ENCODE peak calls at places on chromosomes 1 and 21, in seven cellular contexts. One of them, this sample, is unnamed.

GRCh38 chr1:116934586-116935207 is 25.0 kb downstream of the PTGFRN start:
- DNase-seq in type B pancreatic cell: no peak
- DNase-seq in effector CD4-positive, alpha-beta T cell: no peak
- DNase-seq in fibroblast of lung: no peak
- DNase-seq in fibroblast of pulmonary artery: peak
- DNase-seq in fibroblast of villous mesenchyme: peak
- DNase-seq in IMR-90: no peak
- DNase-seq in this sample: peak

GRCh38 chr21:17371470-17371869 is 141.4 kb upstream of the CXADR start:
- DNase-seq in type B pancreatic cell: no peak
- DNase-seq in effector CD4-positive, alpha-beta T cell: no peak
- DNase-seq in fibroblast of lung: peak
- DNase-seq in fibroblast of pulmonary artery: peak
- DNase-seq in fibroblast of villous mesenchyme: peak
- DNase-seq in IMR-90: peak
- DNase-seq in this sample: peak

GRCh38 chr1:200172311-200172710 is 144.8 kb downstream of the NR5A2 start:
- DNase-seq in type B pancreatic cell: no peak
- DNase-seq in effector CD4-positive, alpha-beta T cell: no peak
- DNase-seq in fibroblast of lung: peak
- DNase-seq in fibroblast of pulmonary artery: no peak
- DNase-seq in fibroblast of villous mesenchyme: no peak
- DNase-seq in IMR-90: peak
- DNase-seq in this sample: no peak

GRCh38 chr1:75067975-75068374 is 66.2 kb upstream of the LHX8 start:
- DNase-seq in type B pancreatic cell: no peak
- DNase-seq in effector CD4-positive, alpha-beta T cell: no peak
- DNase-seq in fibroblast of lung: no peak
- DNase-seq in fibroblast of pulmonary artery: no peak
- DNase-seq in fibroblast of villous mesenchyme: no peak
- DNase-seq in IMR-90: no peak
- DNase-seq in this sample: no peak

GRCh38 chr1:67355745-67356424 is 48.2 kb downstream of the IL12RB2 start:
- DNase-seq in type B pancreatic cell: no peak
- DNase-seq in effector CD4-positive, alpha-beta T cell: no peak
- DNase-seq in fibroblast of lung: peak
- DNase-seq in fibroblast of pulmonary artery: peak
- DNase-seq in fibroblast of villous mesenchyme: peak
- DNase-seq in IMR-90: peak
- DNase-seq in this sample: peak

GRCh38 chr1:110542730-110543129 is 23.8 kb upstream of the KCNA10 start:
- DNase-seq in type B pancreatic cell: no peak
- DNase-seq in effector CD4-positive, alpha-beta T cell: no peak
- DNase-seq in fibroblast of lung: peak
- DNase-seq in fibroblast of pulmonary artery: peak
- DNase-seq in fibroblast of villous mesenchyme: peak
- DNase-seq in IMR-90: peak
- DNase-seq in this sample: peak

GRCh38 chr1:15951341-15952153 is 24.4 kb downstream of the ZBTB17 start:
- DNase-seq in type B pancreatic cell: no peak
- DNase-seq in effector CD4-positive, alpha-beta T cell: peak
- DNase-seq in fibroblast of lung: no peak
- DNase-seq in fibroblast of pulmonary artery: no peak
- DNase-seq in fibroblast of villous mesenchyme: peak
- DNase-seq in IMR-90: no peak
- DNase-seq in this sample: peak

GRCh38 chr1:11143907-11144306 is 44.2 kb upstream of the EXOSC10 start:
- DNase-seq in type B pancreatic cell: no peak
- DNase-seq in effector CD4-positive, alpha-beta T cell: no peak
- DNase-seq in fibroblast of lung: no peak
- DNase-seq in fibroblast of pulmonary artery: no peak
- DNase-seq in fibroblast of villous mesenchyme: no peak
- DNase-seq in IMR-90: no peak
- DNase-seq in this sample: no peak

GRCh38 chr1:180609643-180610555 is 21.9 kb upstream of the XPR1 start:
- DNase-seq in type B pancreatic cell: no peak
- DNase-seq in effector CD4-positive, alpha-beta T cell: no peak
- DNase-seq in fibroblast of lung: no peak
- DNase-seq in fibroblast of pulmonary artery: peak
- DNase-seq in fibroblast of villous mesenchyme: no peak
- DNase-seq in IMR-90: peak
- DNase-seq in this sample: peak

GRCh38 chr21:38699048-38699447 is 106.7 kb upstream of the ETS2 start:
- DNase-seq in type B pancreatic cell: no peak
- DNase-seq in effector CD4-positive, alpha-beta T cell: no peak
- DNase-seq in fibroblast of lung: no peak
- DNase-seq in fibroblast of pulmonary artery: no peak
- DNase-seq in fibroblast of villous mesenchyme: no peak
- DNase-seq in IMR-90: no peak
- DNase-seq in this sample: no peak

GRCh38 chr1:7810395-7810794 is 26.3 kb downstream of the PER3 start:
- DNase-seq in type B pancreatic cell: no peak
- DNase-seq in effector CD4-positive, alpha-beta T cell: no peak
- DNase-seq in fibroblast of lung: peak
- DNase-seq in fibroblast of pulmonary artery: peak
- DNase-seq in fibroblast of villous mesenchyme: peak
- DNase-seq in IMR-90: peak
- DNase-seq in this sample: peak

GRCh38 chr1:172941945-172942344 is 108.8 kb downstream of the TNFSF18 start:
- DNase-seq in type B pancreatic cell: no peak
- DNase-seq in effector CD4-positive, alpha-beta T cell: no peak
- DNase-seq in fibroblast of lung: peak
- DNase-seq in fibroblast of pulmonary artery: no peak
- DNase-seq in fibroblast of villous mesenchyme: no peak
- DNase-seq in IMR-90: peak
- DNase-seq in this sample: no peak

GRCh38 chr1:99943238-99943794 is 26.5 kb upstream of the SLC35A3 start:
- DNase-seq in type B pancreatic cell: no peak
- DNase-seq in effector CD4-positive, alpha-beta T cell: no peak
- DNase-seq in fibroblast of lung: peak
- DNase-seq in fibroblast of pulmonary artery: peak
- DNase-seq in fibroblast of villous mesenchyme: peak
- DNase-seq in IMR-90: peak
- DNase-seq in this sample: peak

GRCh38 chr21:20388400-20388799 is 609.8 kb upstream of the NCAM2 start:
- DNase-seq in type B pancreatic cell: no peak
- DNase-seq in effector CD4-positive, alpha-beta T cell: no peak
- DNase-seq in fibroblast of lung: no peak
- DNase-seq in fibroblast of pulmonary artery: no peak
- DNase-seq in fibroblast of villous mesenchyme: no peak
- DNase-seq in IMR-90: no peak
- DNase-seq in this sample: no peak

GRCh38 chr1:28775121-28775942 is 36.6 kb upstream of the OPRD1 start:
- DNase-seq in type B pancreatic cell: no peak
- DNase-seq in effector CD4-positive, alpha-beta T cell: peak
- DNase-seq in fibroblast of lung: peak
- DNase-seq in fibroblast of pulmonary artery: peak
- DNase-seq in fibroblast of villous mesenchyme: peak
- DNase-seq in IMR-90: peak
- DNase-seq in this sample: peak

GRCh38 chr1:235649722-235650163 is at the start of gene GNG4:
- DNase-seq in type B pancreatic cell: peak
- DNase-seq in effector CD4-positive, alpha-beta T cell: no peak
- DNase-seq in fibroblast of lung: no peak
- DNase-seq in fibroblast of pulmonary artery: no peak
- DNase-seq in fibroblast of villous mesenchyme: no peak
- DNase-seq in IMR-90: no peak
- DNase-seq in this sample: no peak

GRCh38 chr1:231274119-231274825 is 33.3 kb downstream of the GNPAT start:
- DNase-seq in type B pancreatic cell: no peak
- DNase-seq in effector CD4-positive, alpha-beta T cell: no peak
- DNase-seq in fibroblast of lung: peak
- DNase-seq in fibroblast of pulmonary artery: no peak
- DNase-seq in fibroblast of villous mesenchyme: no peak
- DNase-seq in IMR-90: no peak
- DNase-seq in this sample: no peak

GRCh38 chr1:228206582-228207351 is 1.1 kb upstream of the OBSCN start:
- DNase-seq in type B pancreatic cell: peak
- DNase-seq in effector CD4-positive, alpha-beta T cell: no peak
- DNase-seq in fibroblast of lung: no peak
- DNase-seq in fibroblast of pulmonary artery: no peak
- DNase-seq in fibroblast of villous mesenchyme: no peak
- DNase-seq in IMR-90: no peak
- DNase-seq in this sample: no peak

GRCh38 chr1:37930246-37931142 is 16.4 kb downstream of the INPP5B start:
- DNase-seq in type B pancreatic cell: no peak
- DNase-seq in effector CD4-positive, alpha-beta T cell: no peak
- DNase-seq in fibroblast of lung: peak
- DNase-seq in fibroblast of pulmonary artery: peak
- DNase-seq in fibroblast of villous mesenchyme: peak
- DNase-seq in IMR-90: peak
- DNase-seq in this sample: no peak

GRCh38 chr1:20964540-20965484 is 177.7 kb upstream of the HP1BP3 start:
- DNase-seq in type B pancreatic cell: no peak
- DNase-seq in effector CD4-positive, alpha-beta T cell: no peak
- DNase-seq in fibroblast of lung: no peak
- DNase-seq in fibroblast of pulmonary artery: no peak
- DNase-seq in fibroblast of villous mesenchyme: peak
- DNase-seq in IMR-90: no peak
- DNase-seq in this sample: peak

GRCh38 chr1:14759843-14760242 is 161.4 kb downstream of the KAZN start:
- DNase-seq in type B pancreatic cell: no peak
- DNase-seq in effector CD4-positive, alpha-beta T cell: no peak
- DNase-seq in fibroblast of lung: no peak
- DNase-seq in fibroblast of pulmonary artery: no peak
- DNase-seq in fibroblast of villous mesenchyme: no peak
- DNase-seq in IMR-90: no peak
- DNase-seq in this sample: no peak

GRCh38 chr1:227459977-227460376 is 103.4 kb upstream of the ZNF678 start:
- DNase-seq in type B pancreatic cell: no peak
- DNase-seq in effector CD4-positive, alpha-beta T cell: no peak
- DNase-seq in fibroblast of lung: no peak
- DNase-seq in fibroblast of pulmonary artery: no peak
- DNase-seq in fibroblast of villous mesenchyme: no peak
- DNase-seq in IMR-90: no peak
- DNase-seq in this sample: no peak

GRCh38 chr1:182829285-182829932 is 9.7 kb upstream of the DHX9 start:
- DNase-seq in type B pancreatic cell: no peak
- DNase-seq in effector CD4-positive, alpha-beta T cell: no peak
- DNase-seq in fibroblast of lung: no peak
- DNase-seq in fibroblast of pulmonary artery: no peak
- DNase-seq in fibroblast of villous mesenchyme: no peak
- DNase-seq in IMR-90: no peak
- DNase-seq in this sample: no peak

GRCh38 chr21:32789709-32790108 is 18.2 kb upstream of the PAXBP1 start:
- DNase-seq in type B pancreatic cell: no peak
- DNase-seq in effector CD4-positive, alpha-beta T cell: no peak
- DNase-seq in fibroblast of lung: no peak
- DNase-seq in fibroblast of pulmonary artery: no peak
- DNase-seq in fibroblast of villous mesenchyme: no peak
- DNase-seq in IMR-90: no peak
- DNase-seq in this sample: no peak